ENCODE peak calls at places on chromosomes 13 and 19, in eight cellular contexts. G is NCI-H2171 treated with DMSO at 0.1 percent for 48 hours; S is mucosa of descending colon; E is amniotic stem cell; F is CD8-positive, alpha-beta memory T cell; B is fibroblast of mammary gland; O is T-helper 2 cell; D is lung. H is an unnamed sample.

GRCh38 chr19:12723383-12723642 is 419 bp downstream of the TNPO2 start:
- DNase-seq in F (no peak), B (peak), D (no peak), G (peak), S (no peak), E (no peak), O (no peak), H (no peak)

GRCh38 chr19:8131517-8131916 is 17.9 kb downstream of the FBN3 start:
- DNase-seq in O (no peak), F (no peak), E (no peak), S (no peak), G (no peak), D (no peak), B (no peak), H (no peak)

GRCh38 chr13:66477816-66478215 is 752.3 kb downstream of the PCDH9 start:
- DNase-seq in G (no peak), F (no peak), D (no peak), B (no peak), E (no peak), S (no peak), O (no peak), H (no peak)

GRCh38 chr13:20969182-20969581 is 66.6 kb upstream of the XPO4 start:
- DNase-seq in S (no peak), B (peak), O (no peak), F (no peak), D (no peak), G (no peak), E (no peak), H (no peak)

GRCh38 chr19:32902448-32902847 is 32.9 kb upstream of the SLC7A9 start:
- DNase-seq in D (no peak), B (no peak), G (no peak), F (no peak), E (no peak), O (no peak), S (peak), H (no peak)

GRCh38 chr13:76161143-76161542 is 525.0 kb downstream of the LMO7 start:
- DNase-seq in F (no peak), D (no peak), G (peak), S (peak), E (no peak), O (no peak), B (no peak), H (no peak)

GRCh38 chr19:44066305-44066704 is 5.7 kb upstream of the ZNF284 start:
- DNase-seq in E (no peak), S (no peak), D (no peak), G (no peak), O (no peak), F (no peak), B (no peak), H (no peak)

GRCh38 chr19:1862424-1863307 is 713 bp downstream of the KLF16 start:
- DNase-seq in S (peak), F (peak), D (no peak), G (peak), E (no peak), O (no peak), B (no peak), H (peak)

GRCh38 chr19:55099557-55100506 is 17.6 kb downstream of the PPP1R12C start:
- DNase-seq in G (no peak), D (no peak), F (no peak), E (no peak), O (no peak), S (no peak), B (no peak), H (no peak)

GRCh38 chr13:40221460-40222201 is 444.8 kb downstream of the FOXO1 start:
- DNase-seq in G (no peak), E (no peak), B (peak), F (peak), D (no peak), O (no peak), S (peak), H (no peak)

GRCh38 chr19:46901701-46902401 is 41.1 kb downstream of the ARHGAP35 start:
- DNase-seq in D (no peak), S (no peak), O (no peak), E (no peak), B (no peak), G (no peak), F (no peak), H (no peak)

GRCh38 chr19:29813665-29814064 is 1.9 kb downstream of the CCNE1 start:
- DNase-seq in S (no peak), O (no peak), D (no peak), F (no peak), G (no peak), E (no peak), B (no peak), H (no peak)

GRCh38 chr19:23460656-23461055 is 65.4 kb upstream of the ZNF91 start:
- DNase-seq in B (no peak), F (no peak), E (no peak), S (no peak), O (no peak), G (no peak), D (no peak), H (no peak)

GRCh38 chr13:100300213-100300612 is 211.3 kb downstream of the PCCA start:
- DNase-seq in S (no peak), D (no peak), E (no peak), F (no peak), O (no peak), G (peak), B (no peak), H (no peak)

GRCh38 chr19:48554385-48555091 is 2.6 kb downstream of the SULT2B1 start:
- DNase-seq in G (peak), F (no peak), O (no peak), E (no peak), D (peak), B (no peak), S (no peak), H (no peak)

GRCh38 chr13:77316430-77316829 is 10.5 kb downstream of the MYCBP2 start:
- DNase-seq in G (no peak), F (no peak), B (no peak), E (no peak), O (no peak), D (no peak), S (no peak), H (no peak)

GRCh38 chr13:46380242-46380641 is 6.8 kb downstream of the RUBCNL start:
- DNase-seq in E (no peak), O (no peak), D (no peak), S (no peak), G (no peak), F (no peak), B (no peak), H (no peak)

GRCh38 chr13:114298866-114299265 is 15.4 kb upstream of the CHAMP1 start:
- DNase-seq in O (no peak), F (no peak), D (no peak), E (no peak), S (no peak), B (peak), G (no peak), H (no peak)

GRCh38 chr13:83730674-83731073 is 151.6 kb downstream of the SLITRK1 start:
- DNase-seq in S (no peak), D (no peak), E (no peak), F (no peak), O (no peak), G (no peak), B (no peak), H (no peak)